ENCODE peak calls at places on chromosomes 16 and 17, in nine cellular contexts. Q is AG09309, K is epithelial cell of proximal tubule, P is PC-3, N is B cell, V is H9, S is kidney epithelial cell, A is IMR-90, D is lower leg skin. C is an unnamed sample.

GRCh38 chr17:19508327-19508867 is 25.3 kb upstream of the SLC47A1 start:
- DNase-seq in Q (no peak), K (no peak), P (no peak), N (peak), V (peak), S (no peak), A (no peak), D (no peak), C (no peak)

GRCh38 chr17:44846206-44846605 is 1.5 kb upstream of the HIGD1B start:
- DNase-seq in Q (no peak), K (no peak), P (no peak), N (no peak), V (no peak), S (no peak), A (no peak), D (no peak), C (no peak)

GRCh38 chr17:41196068-41196467 is 6.4 kb downstream of the KRTAP9-1 start:
- DNase-seq in Q (no peak), K (no peak), P (no peak), N (no peak), V (no peak), S (no peak), A (no peak), D (no peak), C (no peak)

GRCh38 chr16:4032768-4033167 is 83.5 kb downstream of the ADCY9 start:
- DNase-seq in Q (no peak), K (no peak), P (no peak), N (peak), V (no peak), S (no peak), A (peak), D (no peak), C (no peak)

GRCh38 chr17:80821546-80821945 is 170.1 kb upstream of the CHMP6 start:
- DNase-seq in Q (no peak), K (no peak), P (no peak), N (peak), V (no peak), S (no peak), A (no peak), D (no peak), C (peak)

GRCh38 chr16:86732621-86733297 is 154.4 kb downstream of the FOXL1 start:
- DNase-seq in Q (no peak), K (no peak), P (no peak), N (no peak), V (peak), S (no peak), A (peak), D (no peak), C (no peak)

GRCh38 chr17:42980766-42981397 is 517 bp downstream of the RUNDC1 start:
- DNase-seq in Q (no peak), K (no peak), P (peak), N (peak), V (peak), S (no peak), A (peak), D (no peak), C (peak)

GRCh38 chr16:69286941-69287713 is 24.0 kb upstream of the VPS4A start:
- DNase-seq in Q (peak), K (no peak), P (peak), N (peak), V (no peak), S (no peak), A (peak), D (peak), C (peak)

GRCh38 chr16:12158428-12158827 is 181.9 kb downstream of the SNX29 start:
- DNase-seq in Q (peak), K (peak), P (peak), N (peak), V (no peak), S (peak), A (peak), D (no peak), C (no peak)

GRCh38 chr16:75038036-75038959 is 39.5 kb downstream of the ZNRF1 start:
- DNase-seq in Q (no peak), K (no peak), P (no peak), N (no peak), V (no peak), S (no peak), A (peak), D (peak), C (no peak)

GRCh38 chr17:43040655-43041054 is 15.6 kb downstream of the RND2 start:
- DNase-seq in Q (no peak), K (no peak), P (no peak), N (no peak), V (no peak), S (no peak), A (no peak), D (peak), C (no peak)

GRCh38 chr16:49274936-49275730 is 6.5 kb downstream of the CBLN1 start:
- DNase-seq in Q (no peak), K (no peak), P (no peak), N (no peak), V (peak), S (no peak), A (no peak), D (no peak), C (no peak)

GRCh38 chr17:62625870-62626200 is 1.6 kb upstream of the MRC2 start:
- DNase-seq in Q (no peak), K (no peak), P (no peak), N (no peak), V (peak), S (no peak), A (no peak), D (peak), C (no peak)

GRCh38 chr17:59756236-59756818 is 48.9 kb downstream of the VMP1 start:
- DNase-seq in Q (peak), K (peak), P (peak), N (no peak), V (no peak), S (peak), A (peak), D (no peak), C (peak)

GRCh38 chr17:10845388-10845751 is 7.5 kb upstream of the PIRT start:
- DNase-seq in Q (no peak), K (no peak), P (no peak), N (no peak), V (no peak), S (no peak), A (no peak), D (no peak), C (no peak)

GRCh38 chr17:31216053-31216751 is 80.8 kb downstream of the OMG start:
- DNase-seq in Q (peak), K (no peak), P (peak), N (no peak), V (no peak), S (no peak), A (peak), D (no peak), C (no peak)

GRCh38 chr16:50776042-50776441 is 34.2 kb downstream of the CYLD start:
- DNase-seq in Q (no peak), K (no peak), P (no peak), N (no peak), V (no peak), S (no peak), A (no peak), D (no peak), C (no peak)

GRCh38 chr17:15171433-15172047 is 93.6 kb downstream of the PMP22 start:
- DNase-seq in Q (peak), K (no peak), P (peak), N (no peak), V (peak), S (peak), A (peak), D (peak), C (peak)

GRCh38 chr16:24520983-24521382 is 18.4 kb upstream of the RBBP6 start:
- DNase-seq in Q (no peak), K (no peak), P (peak), N (no peak), V (no peak), S (no peak), A (no peak), D (peak), C (no peak)

GRCh38 chr17:64777413-64778101 is 115.5 kb upstream of the SMURF2 start:
- DNase-seq in Q (no peak), K (no peak), P (no peak), N (no peak), V (no peak), S (no peak), A (no peak), D (peak), C (no peak)

GRCh38 chr16:9072806-9073341 is 18.6 kb upstream of the HAPSTR1 start:
- DNase-seq in Q (peak), K (no peak), P (peak), N (no peak), V (no peak), S (no peak), A (peak), D (no peak), C (no peak)

GRCh38 chr16:64657316-64658011 is 464.4 kb downstream of the CDH11 start:
- DNase-seq in Q (peak), K (no peak), P (no peak), N (no peak), V (no peak), S (peak), A (peak), D (no peak), C (no peak)

GRCh38 chr16:50499254-50499653 is 48.9 kb upstream of the NKD1 start:
- DNase-seq in Q (no peak), K (no peak), P (no peak), N (no peak), V (no peak), S (no peak), A (no peak), D (peak), C (no peak)

GRCh38 chr17:47225436-47225858 is 16.3 kb downstream of the MYL4 start:
- DNase-seq in Q (peak), K (peak), P (peak), N (no peak), V (no peak), S (peak), A (peak), D (peak), C (no peak)

GRCh38 chr17:57911834-57912673 is 43.2 kb downstream of the CUEDC1 start:
- DNase-seq in Q (no peak), K (no peak), P (peak), N (no peak), V (peak), S (no peak), A (no peak), D (peak), C (no peak)

GRCh38 chr17:57866723-57867122 is 16.9 kb upstream of the MRPS23 start:
- DNase-seq in Q (no peak), K (no peak), P (no peak), N (no peak), V (peak), S (no peak), A (no peak), D (no peak), C (no peak)

GRCh38 chr17:82495844-82496528 is 23.5 kb upstream of the FOXK2 start:
- DNase-seq in Q (no peak), K (no peak), P (no peak), N (no peak), V (peak), S (no peak), A (no peak), D (no peak), C (peak)

GRCh38 chr16:2420035-2420434 is 9.2 kb upstream of the CCNF start:
- DNase-seq in Q (no peak), K (no peak), P (no peak), N (no peak), V (no peak), S (no peak), A (peak), D (no peak), C (no peak)

GRCh38 chr17:5077781-5078105 is 524 bp upstream of the ZFP3 start:
- DNase-seq in Q (no peak), K (no peak), P (no peak), N (no peak), V (no peak), S (no peak), A (no peak), D (no peak), C (no peak)

GRCh38 chr17:5080591-5080990 is 2.3 kb downstream of the ZFP3 start:
- DNase-seq in Q (no peak), K (no peak), P (no peak), N (no peak), V (no peak), S (no peak), A (no peak), D (no peak), C (no peak)

DNA sequence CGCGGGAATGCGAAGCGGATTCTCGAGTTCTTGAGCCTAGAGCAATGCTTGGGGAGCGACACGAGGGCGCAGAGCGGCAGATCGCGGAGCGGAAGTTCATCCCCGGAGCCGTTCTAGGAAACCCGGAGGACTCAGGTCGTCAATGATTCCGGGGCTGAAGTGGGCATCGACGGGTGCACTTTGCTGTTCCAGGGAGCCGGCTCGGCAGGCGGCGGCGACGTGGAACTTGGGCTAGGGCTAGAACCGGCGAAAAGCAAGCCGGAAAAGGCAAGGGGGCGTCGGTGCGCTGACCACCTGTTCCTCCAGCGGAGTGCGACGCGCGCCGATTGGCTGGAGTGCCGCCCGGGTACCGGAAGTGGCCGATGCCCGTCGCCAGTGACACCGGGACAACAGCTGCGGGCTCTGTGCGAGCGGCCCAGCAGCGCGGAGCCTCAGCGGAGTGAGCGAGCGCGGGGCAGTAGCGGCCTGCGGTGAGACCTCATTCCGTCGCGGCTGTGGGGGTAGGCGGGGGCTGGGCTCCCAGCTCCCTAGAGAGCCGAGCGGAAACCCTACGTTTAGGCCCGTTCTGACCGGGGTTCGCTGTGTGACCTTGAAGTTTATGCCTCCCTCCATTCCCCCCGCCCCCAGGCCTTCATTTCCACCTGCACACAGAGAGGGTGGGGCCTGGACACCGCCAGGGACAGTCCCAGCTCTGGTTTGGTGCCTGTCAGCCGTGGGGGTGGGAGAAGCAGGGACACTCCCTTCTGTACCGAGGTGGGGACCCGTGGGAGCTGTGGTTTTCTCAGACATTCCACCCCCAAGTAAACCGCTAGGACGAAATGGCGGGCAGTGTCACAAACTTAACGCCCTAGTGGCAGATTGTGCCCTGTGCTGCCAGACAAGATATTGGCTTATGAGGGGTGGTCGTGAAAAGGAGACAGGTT is at the start of gene ZFP3:
- DNase-seq in Q (peak), K (no peak), P (peak), N (peak), V (peak), S (peak), A (peak), D (peak), C (peak)
- TF ChIP-seq CTCF in Q (no peak), K (peak), P (no peak), N (peak), V (peak), S (no peak), A (no peak), D (no peak), C (no peak)

GRCh38 chr17:75034236-75034908 is 12.4 kb downstream of the ATP5PD start:
- DNase-seq in Q (no peak), K (no peak), P (peak), N (peak), V (peak), S (no peak), A (peak), D (peak), C (peak)
- TF ChIP-seq CTCF in Q (peak), K (peak), P (peak), N (no peak), V (no peak), S (peak), A (no peak), D (no peak), C (peak)

GRCh38 chr17:73234746-73235145 is 26.9 kb downstream of the CPSF4L start:
- DNase-seq in Q (no peak), K (no peak), P (no peak), N (no peak), V (no peak), S (no peak), A (no peak), D (no peak), C (no peak)
- TF ChIP-seq CTCF in Q (no peak), K (no peak), P (no peak), N (no peak), V (no peak), S (no peak), A (no peak), D (no peak), C (no peak)

DNA sequence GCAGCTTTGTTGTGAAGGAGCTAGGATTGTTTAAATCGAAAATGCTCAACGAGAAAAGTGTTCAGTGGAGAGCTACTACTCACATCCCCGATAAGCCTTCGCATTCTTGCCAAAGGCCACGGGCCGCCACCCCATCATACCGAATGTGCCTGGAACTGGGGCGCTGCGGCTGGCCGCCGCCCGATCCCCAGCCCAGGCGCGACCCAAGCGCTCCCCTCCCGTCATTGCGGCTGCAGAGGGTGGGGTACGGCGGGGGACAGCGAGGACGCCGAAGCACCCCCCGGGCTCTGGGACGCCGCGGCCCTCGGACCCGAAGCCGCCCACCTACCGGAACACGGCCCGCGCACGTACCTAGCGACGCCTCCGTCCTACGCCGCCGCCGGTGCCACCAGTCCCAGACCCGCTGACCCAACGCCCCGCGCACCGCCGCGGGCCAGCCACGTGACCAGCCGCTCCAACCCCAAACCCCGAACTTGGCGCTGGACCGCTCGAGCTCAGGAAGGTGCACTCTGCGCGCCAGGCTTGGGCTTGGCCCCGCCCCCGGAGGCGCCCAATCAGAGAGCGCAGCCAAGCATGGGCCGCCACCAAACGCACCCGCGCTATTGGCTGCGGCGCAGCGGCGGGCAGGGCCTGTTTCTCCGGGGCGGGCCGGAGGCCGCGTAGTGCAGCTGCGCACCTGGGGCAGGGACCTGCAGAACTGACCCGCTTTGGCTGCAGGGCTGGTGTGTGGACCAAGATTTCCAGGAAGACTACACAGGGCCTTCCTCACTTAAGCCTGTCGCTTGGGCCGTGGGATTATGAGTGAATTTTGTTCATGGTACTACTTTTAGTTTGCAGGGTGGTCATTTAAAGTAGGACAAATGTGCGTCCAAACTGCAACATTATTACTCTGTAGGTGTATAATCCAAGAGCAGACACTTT is at the start of gene SHMT1:
- DNase-seq in Q (peak), K (peak), P (peak), N (peak), V (peak), S (peak), A (peak), D (peak), C (peak)
- TF ChIP-seq CTCF in Q (no peak), K (no peak), P (no peak), N (no peak), V (no peak), S (no peak), A (no peak), D (no peak), C (no peak)